ENCODE peak calls at places on chromosomes 2 and 18, in five cellular contexts. One of them, this sample, is unnamed.
A peak's percentile ranks its signal among the peaks of the same experiment; 100 is the strongest.

GRCh38 chr18:2148823-2149222 is 422.5 kb downstream of the METTL4 start:
- DNase-seq in heart right ventricle: no peak
- DNase-seq in transverse colon: no peak
- DNase-seq in neural progenitor cell: no peak
- DNase-seq in sigmoid colon: no peak
- DNase-seq in this sample: no peak

GRCh38 chr2:103739216-103739615 is 977.4 kb downstream of the TMEM182 start:
- DNase-seq in heart right ventricle: no peak
- DNase-seq in transverse colon: no peak
- DNase-seq in neural progenitor cell: no peak
- DNase-seq in sigmoid colon: no peak
- DNase-seq in this sample: no peak

GRCh38 chr18:77329651-77330050 is 80.0 kb downstream of the GALR1 start:
- DNase-seq in heart right ventricle: no peak
- DNase-seq in transverse colon: no peak
- DNase-seq in neural progenitor cell: no peak
- DNase-seq in sigmoid colon: no peak
- DNase-seq in this sample: no peak

GRCh38 chr18:33316146-33316587 is 124.4 kb downstream of the CCDC178 start:
- DNase-seq in heart right ventricle: no peak
- DNase-seq in transverse colon: no peak
- DNase-seq in neural progenitor cell: peak; percentile 49
- DNase-seq in sigmoid colon: no peak
- DNase-seq in this sample: no peak

GRCh38 chr2:33029459-33029858 is 82.7 kb downstream of the LTBP1 start:
- DNase-seq in heart right ventricle: no peak
- DNase-seq in transverse colon: no peak
- DNase-seq in neural progenitor cell: no peak
- DNase-seq in sigmoid colon: no peak
- DNase-seq in this sample: no peak

GRCh38 chr18:46013484-46014189 is 46.5 kb upstream of the EPG5 start:
- DNase-seq in heart right ventricle: no peak
- DNase-seq in transverse colon: no peak
- DNase-seq in neural progenitor cell: no peak
- DNase-seq in sigmoid colon: no peak
- DNase-seq in this sample: no peak

GRCh38 chr2:223797811-223798721 is 39.3 kb downstream of the AP1S3 start:
- DNase-seq in heart right ventricle: no peak
- DNase-seq in transverse colon: no peak
- DNase-seq in neural progenitor cell: peak; percentile 39
- DNase-seq in sigmoid colon: no peak
- DNase-seq in this sample: peak; percentile 50

GRCh38 chr2:64417624-64418023 is 36.3 kb upstream of the LGALSL start:
- DNase-seq in heart right ventricle: no peak
- DNase-seq in transverse colon: no peak
- DNase-seq in neural progenitor cell: no peak
- DNase-seq in sigmoid colon: no peak
- DNase-seq in this sample: no peak

GRCh38 chr2:78351208-78351607 is 674.3 kb upstream of the REG3G start:
- DNase-seq in heart right ventricle: no peak
- DNase-seq in transverse colon: no peak
- DNase-seq in neural progenitor cell: peak; percentile 4
- DNase-seq in sigmoid colon: no peak
- DNase-seq in this sample: no peak

GRCh38 chr18:621181-621580 is 24.4 kb downstream of the CLUL1 start:
- DNase-seq in heart right ventricle: no peak
- DNase-seq in transverse colon: no peak
- DNase-seq in neural progenitor cell: peak; percentile 9
- DNase-seq in sigmoid colon: no peak
- DNase-seq in this sample: no peak

GRCh38 chr2:61713457-61713856 is 140.4 kb downstream of the FAM161A start:
- DNase-seq in heart right ventricle: no peak
- DNase-seq in transverse colon: no peak
- DNase-seq in neural progenitor cell: no peak
- DNase-seq in sigmoid colon: no peak
- DNase-seq in this sample: no peak

GRCh38 chr2:63189026-63189425 is 138.4 kb downstream of the OTX1 start:
- DNase-seq in heart right ventricle: no peak
- DNase-seq in transverse colon: peak; percentile 8
- DNase-seq in neural progenitor cell: peak; percentile 70
- DNase-seq in sigmoid colon: no peak
- DNase-seq in this sample: peak; percentile 64

GRCh38 chr2:42238644-42239288 is 69.6 kb downstream of the EML4 start:
- DNase-seq in heart right ventricle: peak; percentile 23
- DNase-seq in transverse colon: peak; percentile 60
- DNase-seq in neural progenitor cell: peak; percentile 50
- DNase-seq in sigmoid colon: no peak
- DNase-seq in this sample: peak; percentile 75

GRCh38 chr18:12944724-12945123 is 3.1 kb upstream of the SEH1L start:
- DNase-seq in heart right ventricle: peak; percentile 56
- DNase-seq in transverse colon: peak; percentile 34
- DNase-seq in neural progenitor cell: no peak
- DNase-seq in sigmoid colon: no peak
- DNase-seq in this sample: no peak

GRCh38 chr2:47767880-47768609 is 14.9 kb upstream of the MSH6 start:
- DNase-seq in heart right ventricle: peak; percentile 57
- DNase-seq in transverse colon: peak; percentile 70
- DNase-seq in neural progenitor cell: peak; percentile 78
- DNase-seq in sigmoid colon: peak; percentile 79
- DNase-seq in this sample: peak; percentile 66

GRCh38 chr2:205675861-205676516 is 6.3 kb upstream of the NRP2 start:
- DNase-seq in heart right ventricle: peak; percentile 48
- DNase-seq in transverse colon: no peak
- DNase-seq in neural progenitor cell: peak; percentile 67
- DNase-seq in sigmoid colon: no peak
- DNase-seq in this sample: peak; percentile 73

GRCh38 chr2:212392544-212392943 is 146.1 kb downstream of the ERBB4 start:
- DNase-seq in heart right ventricle: no peak
- DNase-seq in transverse colon: no peak
- DNase-seq in neural progenitor cell: no peak
- DNase-seq in sigmoid colon: no peak
- DNase-seq in this sample: no peak

GRCh38 chr18:9701604-9702324 is 6.3 kb upstream of the RAB31 start:
- DNase-seq in heart right ventricle: no peak
- DNase-seq in transverse colon: no peak
- DNase-seq in neural progenitor cell: no peak
- DNase-seq in sigmoid colon: peak; percentile 63
- DNase-seq in this sample: no peak

GRCh38 chr2:189698020-189698887 is 23.8 kb downstream of the ANKAR start:
- DNase-seq in heart right ventricle: peak; percentile 54
- DNase-seq in transverse colon: peak; percentile 21
- DNase-seq in neural progenitor cell: peak; percentile 56
- DNase-seq in sigmoid colon: no peak
- DNase-seq in this sample: peak; percentile 37

GRCh38 chr2:70094978-70095832 is 7.9 kb downstream of the PCBP1 start:
- DNase-seq in heart right ventricle: peak; percentile 70
- DNase-seq in transverse colon: peak; percentile 58
- DNase-seq in neural progenitor cell: no peak
- DNase-seq in sigmoid colon: peak; percentile 81
- DNase-seq in this sample: no peak

GRCh38 chr2:14558382-14558919 is 74.1 kb upstream of the LRATD1 start:
- DNase-seq in heart right ventricle: no peak
- DNase-seq in transverse colon: no peak
- DNase-seq in neural progenitor cell: no peak
- DNase-seq in sigmoid colon: no peak
- DNase-seq in this sample: no peak

GRCh38 chr2:70901235-70902066 is 34.2 kb upstream of the ATP6V1B1 start:
- DNase-seq in heart right ventricle: no peak
- DNase-seq in transverse colon: no peak
- DNase-seq in neural progenitor cell: peak; percentile 76
- DNase-seq in sigmoid colon: no peak
- DNase-seq in this sample: no peak

GRCh38 chr2:8505311-8505920 is 176.4 kb upstream of the ID2 start:
- DNase-seq in heart right ventricle: no peak
- DNase-seq in transverse colon: no peak
- DNase-seq in neural progenitor cell: peak; percentile 59
- DNase-seq in sigmoid colon: peak; percentile 20
- DNase-seq in this sample: no peak

GRCh38 chr2:241901500-241902351 is 32.2 kb downstream of the RTP5 start:
- DNase-seq in heart right ventricle: no peak
- DNase-seq in transverse colon: no peak
- DNase-seq in neural progenitor cell: peak; percentile 48
- DNase-seq in sigmoid colon: no peak
- DNase-seq in this sample: no peak

GRCh38 chr2:75199428-75200011 is at the start of gene TACR1:
- DNase-seq in heart right ventricle: peak; percentile 52
- DNase-seq in transverse colon: peak; percentile 50
- DNase-seq in neural progenitor cell: peak; percentile 83
- DNase-seq in sigmoid colon: peak; percentile 88
- DNase-seq in this sample: peak; percentile 76

GRCh38 chr2:203814661-203815540 is 52.7 kb upstream of the CTLA4 start:
- DNase-seq in heart right ventricle: peak; percentile 48
- DNase-seq in transverse colon: peak; percentile 71
- DNase-seq in neural progenitor cell: peak; percentile 85
- DNase-seq in sigmoid colon: peak; percentile 72
- DNase-seq in this sample: peak; percentile 72
- H3K4me3 ChIP-seq in heart right ventricle: peak overlapping the region; percentile 20
- H3K4me3 ChIP-seq in transverse colon: no peak overlapping the region
- H3K4me3 ChIP-seq in neural progenitor cell: no peak overlapping the region
- H3K4me3 ChIP-seq in sigmoid colon: no peak overlapping the region
- H3K4me3 ChIP-seq in this sample: no peak overlapping the region

DNA sequence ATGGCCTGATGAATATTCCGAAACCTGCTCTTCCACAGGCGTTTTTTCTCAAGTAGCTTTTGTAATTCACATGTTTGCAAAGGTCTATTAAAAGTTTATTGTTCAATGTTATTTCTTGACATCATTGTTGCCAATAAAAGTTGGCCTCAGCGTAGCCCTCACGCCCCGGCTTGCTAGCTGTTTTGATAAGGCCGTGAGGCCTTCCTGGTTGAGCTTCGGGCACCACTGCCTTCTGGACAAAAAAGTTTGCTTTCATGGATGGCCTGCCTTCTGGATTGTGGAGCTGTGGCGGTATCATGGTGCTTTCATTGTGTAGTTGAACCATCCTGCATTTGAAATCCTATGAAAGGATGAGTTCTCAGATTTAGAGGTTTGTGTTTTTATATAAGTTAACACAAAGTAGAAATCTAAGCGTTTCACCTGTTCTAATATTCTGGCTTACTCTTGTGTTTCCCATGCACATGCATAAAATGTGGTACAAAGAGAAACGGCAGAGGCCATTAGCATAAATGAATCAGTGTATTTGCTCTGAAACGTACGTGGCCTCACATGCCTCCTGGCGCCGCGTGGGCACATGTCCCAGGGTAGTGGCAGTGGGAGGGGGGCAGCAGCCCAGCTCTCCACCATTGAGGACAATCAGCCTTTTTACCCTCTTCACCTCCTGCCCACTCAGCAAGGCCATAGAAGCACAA is 134.5 kb downstream of the NCK2 start:
- DNase-seq in heart right ventricle: no peak
- DNase-seq in transverse colon: peak; percentile 60
- DNase-seq in neural progenitor cell: no peak
- DNase-seq in sigmoid colon: no peak
- DNase-seq in this sample: no peak
- H3K4me1 ChIP-seq in heart right ventricle: peaks cover 31% of the 10 kb centered on the region
- H3K4me1 ChIP-seq in transverse colon: peaks cover 11% of the 10 kb centered on the region
- H3K4me1 ChIP-seq in neural progenitor cell: peaks cover 6% of the 10 kb centered on the region
- H3K4me1 ChIP-seq in sigmoid colon: no peaks in the 10 kb centered on the region
- H3K4me1 ChIP-seq in this sample: peaks cover 2% of the 10 kb centered on the region

GRCh38 chr2:201150454-201151020 is 32.4 kb upstream of the CASP10 start:
- DNase-seq in heart right ventricle: no peak
- DNase-seq in transverse colon: no peak
- DNase-seq in neural progenitor cell: no peak
- DNase-seq in sigmoid colon: no peak
- DNase-seq in this sample: no peak
- H3K4me3 ChIP-seq in heart right ventricle: no peak overlapping the region
- H3K4me3 ChIP-seq in transverse colon: no peak overlapping the region
- H3K4me3 ChIP-seq in neural progenitor cell: no peak overlapping the region
- H3K4me3 ChIP-seq in sigmoid colon: no peak overlapping the region
- H3K4me3 ChIP-seq in this sample: no peak overlapping the region

DNA sequence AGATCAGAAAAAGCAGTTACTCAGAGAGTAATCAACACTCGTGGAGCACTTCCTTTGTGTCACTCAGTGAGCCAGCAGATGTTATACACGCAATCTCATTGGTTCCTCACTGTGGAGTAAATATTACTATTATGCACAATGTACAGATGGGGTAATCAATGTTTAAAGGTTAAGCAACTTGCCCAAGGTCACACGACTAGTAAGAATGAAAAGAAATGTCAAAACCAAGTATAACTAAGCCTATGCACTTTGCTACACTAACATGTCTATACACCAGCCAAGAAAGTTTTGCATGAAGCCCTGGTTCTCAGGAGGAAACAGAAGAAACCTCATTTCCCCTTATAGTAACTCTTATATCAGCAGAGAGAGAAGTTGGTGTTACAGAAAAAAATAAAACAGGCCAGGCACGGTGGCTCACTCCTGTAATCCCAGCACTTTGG is 5.4 kb downstream of the METTL21A start:
- DNase-seq in heart right ventricle: no peak
- DNase-seq in transverse colon: no peak
- DNase-seq in neural progenitor cell: no peak
- DNase-seq in sigmoid colon: no peak
- DNase-seq in this sample: no peak
- H3K4me1 ChIP-seq in heart right ventricle: peaks cover 49% of the 10 kb centered on the region
- H3K4me1 ChIP-seq in transverse colon: no peaks in the 10 kb centered on the region
- H3K4me1 ChIP-seq in neural progenitor cell: peaks cover 6% of the 10 kb centered on the region
- H3K4me1 ChIP-seq in sigmoid colon: no peaks in the 10 kb centered on the region
- H3K4me1 ChIP-seq in this sample: peaks cover 15% of the 10 kb centered on the region

This sample was measured in Caco-2.